ENCODE peak calls at places on chromosomes 6 and 20, in eight cellular contexts. A, H, N, L, W, B, J and I are unnamed samples.
A peak's percentile ranks its signal among the peaks of the same experiment; 100 is the strongest.

GRCh38 chr20:45011108-45011526 is 44.8 kb downstream of the STK4 start:
- DNase-seq in L (peak; percentile 71), N (peak; percentile 83), B (peak; percentile 57), W (peak; percentile 84), A (peak; percentile 78), J (peak; percentile 83), H (peak; percentile 36), I (peak; percentile 65)

GRCh38 chr6:13848553-13849150 is 34.3 kb upstream of the MCUR1 start:
- DNase-seq in L (no peak), W (peak; percentile 8), H (no peak), J (no peak), B (no peak), N (no peak), A (no peak), I (no peak)

GRCh38 chr20:58306421-58307261 is 2.9 kb upstream of the RAB22A start:
- DNase-seq in B (no peak), L (no peak), W (peak; percentile 57), A (peak; percentile 18), J (no peak), H (no peak), N (peak; percentile 50), I (peak; percentile 24)

GRCh38 chr6:13239530-13240455 is 88.5 kb downstream of the TBC1D7 start:
- DNase-seq in W (no peak), A (no peak), L (no peak), B (no peak), N (no peak), H (no peak), J (no peak), I (no peak)

GRCh38 chr6:33413200-33413599 is 2.4 kb downstream of the PHF1 start:
- DNase-seq in W (no peak), J (no peak), B (no peak), N (no peak), A (no peak), H (no peak), L (no peak), I (no peak)

GRCh38 chr6:167893416-167893815 is 66.7 kb downstream of the AFDN start:
- DNase-seq in J (peak; percentile 28), W (peak; percentile 61), H (peak; percentile 10), B (no peak), A (peak; percentile 12), N (peak; percentile 67), L (no peak), I (no peak)

GRCh38 chr6:53437557-53438202 is 88.9 kb upstream of the ELOVL5 start:
- DNase-seq in J (peak; percentile 70), H (peak; percentile 67), L (peak; percentile 61), N (peak; percentile 90), W (peak; percentile 90), A (peak; percentile 82), B (peak; percentile 24), I (peak; percentile 64)

GRCh38 chr20:57030611-57031600 is 235.5 kb downstream of the BMP7 start:
- DNase-seq in J (no peak), W (peak; percentile 84), A (peak; percentile 31), B (peak; percentile 29), N (peak; percentile 79), H (no peak), L (no peak), I (no peak)

GRCh38 chr20:36271639-36272546 is 34.2 kb upstream of the DLGAP4 start:
- DNase-seq in W (no peak), B (no peak), L (no peak), J (no peak), A (no peak), H (no peak), N (no peak), I (no peak)

GRCh38 chr6:44216677-44217331 is at the start of gene MYMX:
- DNase-seq in W (no peak), J (peak; percentile 81), B (no peak), L (peak; percentile 77), H (no peak), A (no peak), N (no peak), I (no peak)

GRCh38 chr6:157383471-157383870 is 2.5 kb downstream of the ZDHHC14 start:
- DNase-seq in A (no peak), W (no peak), N (no peak), J (no peak), B (no peak), L (no peak), H (no peak), I (no peak)

GRCh38 chr20:46979603-46980241 is 85.1 kb downstream of the EYA2 start:
- DNase-seq in W (no peak), N (no peak), H (no peak), J (no peak), B (no peak), L (no peak), A (no peak), I (peak; percentile 70)

GRCh38 chr20:7416382-7416781 is 523.9 kb downstream of the HAO1 start:
- DNase-seq in H (no peak), A (no peak), J (no peak), L (no peak), N (no peak), W (peak; percentile 0), B (no peak), I (no peak)

DNA sequence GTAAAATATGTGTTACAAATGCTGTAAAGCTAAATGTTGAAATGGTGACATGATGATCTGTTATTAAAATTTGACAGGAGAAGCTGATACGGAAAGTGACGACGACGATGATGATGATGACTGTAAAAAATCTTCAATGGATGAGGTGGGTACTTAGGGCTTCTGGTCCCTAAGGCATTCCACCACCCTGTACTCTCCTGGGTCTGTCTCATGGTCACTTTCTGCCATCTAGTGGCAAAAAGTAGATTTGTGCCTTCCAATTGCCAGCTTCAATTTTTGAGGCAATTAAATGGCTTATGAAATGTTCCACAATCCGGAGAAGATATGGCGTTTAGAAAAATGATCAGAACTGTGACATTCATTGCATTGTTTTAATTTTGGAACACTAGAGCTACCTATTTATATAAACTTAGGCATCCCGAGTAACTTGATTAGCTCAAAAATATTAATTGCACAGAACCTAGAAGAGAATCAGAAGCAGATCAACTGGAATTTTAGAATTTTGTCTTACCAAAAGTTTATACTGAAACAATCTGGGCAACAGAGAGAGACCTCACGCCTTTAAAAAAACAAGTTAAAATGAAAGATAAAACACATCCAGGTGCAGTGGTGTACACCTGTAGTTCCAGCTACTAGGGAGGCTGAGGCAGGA is 346.5 kb upstream of the PLCB4 start:
- DNase-seq in B (peak; percentile 52), H (peak; percentile 59), N (peak; percentile 76), W (peak; percentile 88), L (peak; percentile 78), J (peak; percentile 80), A (peak; percentile 71), I (peak; percentile 76)
- TF ChIP-seq EZH2phosphoT487 in B (no peak), H (no peak), N (no peak), W (no peak), L (no peak), J (no peak), A (no peak), I (no peak)

DNA sequence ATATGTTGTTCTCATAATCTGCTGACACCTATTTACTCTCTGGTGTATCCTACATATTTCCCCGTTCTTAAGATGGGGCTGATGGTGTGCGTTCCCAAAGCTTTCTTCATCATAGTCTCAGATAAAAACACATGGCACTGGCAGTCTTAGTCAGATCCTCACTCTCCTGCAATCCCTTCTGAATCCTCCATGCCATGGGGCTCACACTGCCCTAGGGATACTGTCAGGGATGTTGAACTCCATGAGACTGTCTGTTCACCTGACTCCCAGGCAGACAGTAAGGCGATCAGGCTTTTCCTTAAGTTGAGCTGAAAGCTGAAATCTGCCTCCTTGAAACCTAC is 76.0 kb downstream of the SLX4IP start:
- DNase-seq in J (no peak), A (peak; percentile 18), L (no peak), B (no peak), W (no peak), H (no peak), N (no peak), I (no peak)
- TF ChIP-seq EZH2phosphoT487 in J (no peak), A (no peak), L (no peak), B (no peak), W (no peak), H (no peak), N (no peak), I (no peak)

DNA sequence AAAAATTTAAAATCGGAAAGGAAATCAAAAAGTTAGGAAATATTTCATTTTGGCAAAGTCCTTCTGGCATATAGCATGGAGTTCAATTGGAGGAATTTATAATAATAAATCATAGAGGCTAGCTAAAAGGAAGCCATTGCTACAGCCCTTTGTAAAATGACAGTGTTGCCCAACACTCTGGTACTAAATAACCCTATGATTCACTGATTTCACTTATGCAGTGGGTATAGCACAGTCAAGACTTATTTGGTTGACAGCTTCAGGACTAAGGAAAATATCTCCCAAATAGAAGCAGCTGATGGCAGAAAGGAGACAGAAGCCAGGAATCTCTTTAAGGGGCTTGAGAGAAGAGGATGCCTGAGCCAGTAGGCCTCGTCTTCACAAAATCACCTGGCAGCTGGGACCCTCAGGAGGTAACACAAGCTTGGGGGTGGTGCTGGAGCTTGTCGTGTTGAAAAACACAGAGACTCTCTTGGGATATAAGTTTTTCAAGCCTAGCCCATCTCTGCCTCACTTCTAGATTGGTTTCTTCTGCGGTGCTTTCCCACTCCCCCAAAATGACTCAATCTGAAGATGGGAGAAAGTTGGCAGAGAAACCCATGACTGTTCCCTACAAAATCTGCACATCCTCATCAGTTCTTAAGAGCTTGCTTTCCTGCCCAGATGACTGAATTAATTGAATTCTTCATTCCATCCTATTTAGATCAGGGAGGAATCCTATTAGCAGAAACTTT is 38.4 kb upstream of the EYA4 start:
- DNase-seq in H (no peak), L (no peak), A (no peak), W (no peak), B (no peak), J (no peak), N (peak; percentile 18), I (no peak)
- TF ChIP-seq EZH2phosphoT487 in H (no peak), L (no peak), A (no peak), W (no peak), B (no peak), J (no peak), N (no peak), I (no peak)

GRCh38 chr20:22810626-22811559 is 224.2 kb upstream of the SSTR4 start:
- DNase-seq in B (no peak), N (no peak), L (peak; percentile 64), A (no peak), H (no peak), J (no peak), W (no peak), I (no peak)

GRCh38 chr20:22807646-22808045 is 223.3 kb upstream of the FOXA2 start:
- DNase-seq in L (no peak), H (peak; percentile 40), W (peak; percentile 51), B (peak; percentile 8), N (no peak), A (no peak), J (no peak), I (no peak)

GRCh38 chr20:22810030-22810429 is 225.1 kb upstream of the SSTR4 start:
- DNase-seq in N (no peak), B (no peak), H (no peak), A (no peak), W (no peak), L (no peak), J (no peak), I (no peak)

GRCh38 chr20:22807045-22807444 is 222.7 kb upstream of the FOXA2 start:
- DNase-seq in L (no peak), A (no peak), W (peak; percentile 72), B (no peak), N (no peak), J (no peak), H (no peak), I (no peak)

DNA sequence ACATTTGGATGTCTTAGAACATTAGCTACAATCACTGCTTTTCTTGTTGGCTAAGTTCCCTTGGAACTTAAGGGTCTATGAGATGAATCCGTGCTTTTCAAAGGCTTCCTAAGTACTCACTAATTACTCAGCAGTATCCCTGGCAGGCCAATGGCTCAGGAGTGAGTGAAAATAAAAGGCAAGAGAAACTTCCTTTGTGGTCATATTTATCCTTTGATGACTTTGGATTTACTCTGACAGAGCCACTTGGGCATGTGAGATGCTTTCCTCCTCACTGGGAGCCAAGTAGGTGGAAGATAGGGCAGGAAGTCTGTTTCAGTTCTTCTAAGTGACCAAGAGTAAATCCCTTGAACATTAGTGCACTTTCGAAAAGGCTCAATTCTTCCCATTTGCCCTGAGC is 224.3 kb upstream of the FOXA2 start:
- DNase-seq in J (no peak), N (no peak), A (no peak), B (no peak), H (no peak), L (no peak), W (peak; percentile 46), I (no peak)
- TF ChIP-seq EZH2phosphoT487 in J (no peak), N (no peak), A (no peak), B (no peak), H (no peak), L (no peak), W (no peak), I (no peak)